ENCODE peak calls at places on chromosomes 4 and X, in nine cellular contexts. L is anterior cingulate cortex, Q is left ventricle myocardium inferior, C is hippocampal formation, J is osteocyte, P is amygdala, D is caudate nucleus, W is stromal cell of bone marrow, R is cardiac fibroblast. V is an unnamed sample.

GRCh38 chrX:115268421-115268820 is 21.1 kb upstream of the LUZP4 start:
- DNase-seq in L (no peak), Q (no peak), C (no peak), J (no peak), P (no peak), D (no peak), W (no peak), R (no peak), V (no peak)

GRCh38 chrX:105263171-105263570 is 42.7 kb upstream of the TEX13A start:
- DNase-seq in L (no peak), Q (no peak), C (no peak), J (no peak), P (no peak), D (no peak), W (no peak), R (no peak), V (no peak)

GRCh38 chr4:147581601-147582350 is 35.4 kb upstream of the TMEM184C start:
- DNase-seq in L (no peak), Q (no peak), C (no peak), J (no peak), P (no peak), D (no peak), W (peak), R (peak), V (peak)

GRCh38 chr4:135739354-135739753 is 1537.8 kb upstream of the PABPC4L start:
- DNase-seq in L (no peak), Q (no peak), C (no peak), J (no peak), P (no peak), D (no peak), W (no peak), R (no peak), V (no peak)

GRCh38 chrX:45261005-45261404 is 60.3 kb upstream of the DIPK2B start:
- DNase-seq in L (no peak), Q (no peak), C (no peak), J (no peak), P (no peak), D (no peak), W (no peak), R (no peak), V (no peak)

GRCh38 chrX:124507276-124507675 is 160.9 kb downstream of the SH2D1A start:
- DNase-seq in L (no peak), Q (no peak), C (no peak), J (no peak), P (no peak), D (no peak), W (no peak), R (no peak), V (no peak)

GRCh38 chr4:8160233-8160560 is 1.6 kb upstream of the ABLIM2 start:
- DNase-seq in L (no peak), Q (no peak), C (no peak), J (no peak), P (no peak), D (no peak), W (no peak), R (no peak), V (no peak)

GRCh38 chrX:96480081-96480480 is 204.6 kb upstream of the DIAPH2 start:
- DNase-seq in L (no peak), Q (no peak), C (no peak), J (no peak), P (no peak), D (no peak), W (peak), R (no peak), V (no peak)

GRCh38 chrX:13091111-13091765 is 46.8 kb upstream of the FAM9C start:
- DNase-seq in L (no peak), Q (no peak), C (no peak), J (no peak), P (no peak), D (no peak), W (no peak), R (peak), V (no peak)

GRCh38 chrX:16714504-16714903 is 2.0 kb upstream of the CTPS2 start:
- DNase-seq in L (no peak), Q (no peak), C (no peak), J (no peak), P (no peak), D (no peak), W (no peak), R (no peak), V (no peak)

GRCh38 chr4:121397941-121398601 is 17.3 kb upstream of the QRFPR start:
- DNase-seq in L (no peak), Q (peak), C (no peak), J (no peak), P (no peak), D (no peak), W (no peak), R (no peak), V (no peak)

GRCh38 chr4:137524642-137525384 is 7.5 kb downstream of the PCDH18 start:
- DNase-seq in L (no peak), Q (no peak), C (no peak), J (no peak), P (no peak), D (no peak), W (no peak), R (peak), V (no peak)

GRCh38 chrX:126030021-126030420 is 136.1 kb downstream of the DCAF12L2 start:
- DNase-seq in L (no peak), Q (no peak), C (no peak), J (peak), P (no peak), D (no peak), W (no peak), R (no peak), V (no peak)

GRCh38 chr4:140884431-140885058 is 128.4 kb upstream of the TBC1D9 start:
- DNase-seq in L (no peak), Q (no peak), C (no peak), J (no peak), P (no peak), D (no peak), W (peak), R (peak), V (peak)

GRCh38 chr4:182222766-182223165 is 20.4 kb upstream of the TENM3 start:
- DNase-seq in L (no peak), Q (no peak), C (no peak), J (no peak), P (no peak), D (no peak), W (no peak), R (no peak), V (peak)

GRCh38 chrX:42976729-42977366 is 198.9 kb upstream of the PPP1R2C start:
- DNase-seq in L (no peak), Q (no peak), C (no peak), J (no peak), P (no peak), D (no peak), W (no peak), R (no peak), V (no peak)

GRCh38 chr4:8843597-8843996 is 28.0 kb downstream of the HMX1 start:
- DNase-seq in L (no peak), Q (no peak), C (no peak), J (no peak), P (no peak), D (no peak), W (no peak), R (no peak), V (no peak)

GRCh38 chr4:22897520-22898108 is 204.9 kb downstream of the GBA3 start:
- DNase-seq in L (no peak), Q (no peak), C (peak), J (no peak), P (no peak), D (no peak), W (peak), R (peak), V (no peak)

GRCh38 chr4:37876156-37876555 is 14.7 kb upstream of the TBC1D1 start:
- DNase-seq in L (no peak), Q (no peak), C (no peak), J (no peak), P (no peak), D (no peak), W (no peak), R (no peak), V (no peak)

GRCh38 chr4:2353222-2354107 is 65.0 kb downstream of the ZFYVE28 start:
- DNase-seq in L (peak), Q (no peak), C (peak), J (peak), P (no peak), D (no peak), W (no peak), R (peak), V (no peak)

GRCh38 chr4:104693601-104694201 is 199.0 kb upstream of the CXXC4 start:
- DNase-seq in L (no peak), Q (no peak), C (no peak), J (no peak), P (no peak), D (no peak), W (peak), R (peak), V (no peak)

GRCh38 chr4:102787096-102787867 is 26.5 kb upstream of the MANBA start:
- DNase-seq in L (no peak), Q (no peak), C (no peak), J (no peak), P (no peak), D (no peak), W (peak), R (peak), V (no peak)

GRCh38 chrX:8284131-8284530 is 113.1 kb upstream of the VCX2 start:
- DNase-seq in L (no peak), Q (no peak), C (no peak), J (no peak), P (no peak), D (no peak), W (no peak), R (no peak), V (no peak)

GRCh38 chrX:115968436-115969252 is 201.9 kb upstream of the AGTR2 start:
- DNase-seq in L (peak), Q (peak), C (peak), J (no peak), P (peak), D (peak), W (no peak), R (peak), V (no peak)

GRCh38 chr4:156784970-156785369 is 186.6 kb downstream of the PDGFC start:
- DNase-seq in L (no peak), Q (no peak), C (no peak), J (no peak), P (no peak), D (no peak), W (no peak), R (no peak), V (no peak)

GRCh38 chr4:27009539-27009938 is 148.9 kb downstream of the STIM2 start:
- DNase-seq in L (no peak), Q (no peak), C (no peak), J (no peak), P (no peak), D (no peak), W (peak), R (peak), V (no peak)

GRCh38 chrX:14398725-14399124 is 130.6 kb upstream of the GLRA2 start:
- DNase-seq in L (no peak), Q (no peak), C (no peak), J (no peak), P (no peak), D (no peak), W (peak), R (no peak), V (no peak)

GRCh38 chr4:26885912-26886274 is 25.3 kb downstream of the STIM2 start:
- DNase-seq in L (no peak), Q (no peak), C (peak), J (no peak), P (no peak), D (no peak), W (no peak), R (no peak), V (no peak)

GRCh38 chr4:140374130-140374477 is 658 bp downstream of the SCOC start:
- DNase-seq in L (no peak), Q (no peak), C (no peak), J (no peak), P (no peak), D (no peak), W (no peak), R (no peak), V (no peak)

GRCh38 chrX:55030490-55031285 is at the start of gene ALAS2:
- DNase-seq in L (no peak), Q (no peak), C (no peak), J (no peak), P (no peak), D (no peak), W (no peak), R (no peak), V (no peak)

GRCh38 chrX:15471016-15471415 is 22.1 kb downstream of the PIR start:
- DNase-seq in L (peak), Q (peak), C (peak), J (no peak), P (peak), D (peak), W (peak), R (peak), V (no peak)

GRCh38 chr4:155526452-155527169 is 140.0 kb upstream of the GUCY1A1 start:
- DNase-seq in L (no peak), Q (no peak), C (peak), J (no peak), P (no peak), D (no peak), W (no peak), R (peak), V (no peak)

GRCh38 chr4:156892695-156893211 is 78.8 kb downstream of the PDGFC start:
- DNase-seq in L (no peak), Q (no peak), C (no peak), J (no peak), P (no peak), D (no peak), W (no peak), R (peak), V (no peak)

GRCh38 chrX:131827935-131828334 is 195.2 kb upstream of the STK26 start:
- DNase-seq in L (peak), Q (no peak), C (peak), J (no peak), P (no peak), D (no peak), W (no peak), R (peak), V (no peak)

V was measured in esophagus muscularis mucosa.